ENCODE peak calls at places on chromosome 20, in eight cellular contexts. One of them, this sample, is unnamed.

GRCh38 chr20:21208999-21209398 is 83.1 kb downstream of the KIZ start:
- DNase-seq in lower lobe of right lung: no peak
- DNase-seq in epithelial cell of esophagus: no peak
- DNase-seq in GM06990: no peak
- DNase-seq in heart left ventricle: no peak
- DNase-seq in foreskin fibroblast: no peak
- DNase-seq in CD8-positive, alpha-beta T cell: no peak
- DNase-seq in SK-N-SH: peak
- DNase-seq in this sample: no peak

GRCh38 chr20:48919882-48920526 is 1.5 kb upstream of the ARFGEF2 start:
- DNase-seq in lower lobe of right lung: no peak
- DNase-seq in epithelial cell of esophagus: no peak
- DNase-seq in GM06990: no peak
- DNase-seq in heart left ventricle: no peak
- DNase-seq in foreskin fibroblast: no peak
- DNase-seq in CD8-positive, alpha-beta T cell: no peak
- DNase-seq in SK-N-SH: no peak
- DNase-seq in this sample: no peak

GRCh38 chr20:44738779-44739477 is 6.7 kb upstream of the KCNK15 start:
- DNase-seq in lower lobe of right lung: no peak
- DNase-seq in epithelial cell of esophagus: peak
- DNase-seq in GM06990: no peak
- DNase-seq in heart left ventricle: peak
- DNase-seq in foreskin fibroblast: peak
- DNase-seq in CD8-positive, alpha-beta T cell: no peak
- DNase-seq in SK-N-SH: peak
- DNase-seq in this sample: no peak

GRCh38 chr20:51122931-51123658 is 100.2 kb upstream of the KCNG1 start:
- DNase-seq in lower lobe of right lung: no peak
- DNase-seq in epithelial cell of esophagus: peak
- DNase-seq in GM06990: no peak
- DNase-seq in heart left ventricle: no peak
- DNase-seq in foreskin fibroblast: no peak
- DNase-seq in CD8-positive, alpha-beta T cell: no peak
- DNase-seq in SK-N-SH: no peak
- DNase-seq in this sample: no peak

GRCh38 chr20:8693709-8694108 is 375.2 kb upstream of the PLCB4 start:
- DNase-seq in lower lobe of right lung: no peak
- DNase-seq in epithelial cell of esophagus: peak
- DNase-seq in GM06990: no peak
- DNase-seq in heart left ventricle: no peak
- DNase-seq in foreskin fibroblast: peak
- DNase-seq in CD8-positive, alpha-beta T cell: no peak
- DNase-seq in SK-N-SH: no peak
- DNase-seq in this sample: peak

GRCh38 chr20:2237059-2237458 is 58.7 kb upstream of the TGM3 start:
- DNase-seq in lower lobe of right lung: no peak
- DNase-seq in epithelial cell of esophagus: peak
- DNase-seq in GM06990: no peak
- DNase-seq in heart left ventricle: peak
- DNase-seq in foreskin fibroblast: peak
- DNase-seq in CD8-positive, alpha-beta T cell: no peak
- DNase-seq in SK-N-SH: no peak
- DNase-seq in this sample: peak

GRCh38 chr20:19992996-19993908 is 23.9 kb upstream of the NAA20 start:
- DNase-seq in lower lobe of right lung: no peak
- DNase-seq in epithelial cell of esophagus: peak
- DNase-seq in GM06990: no peak
- DNase-seq in heart left ventricle: no peak
- DNase-seq in foreskin fibroblast: peak
- DNase-seq in CD8-positive, alpha-beta T cell: no peak
- DNase-seq in SK-N-SH: peak
- DNase-seq in this sample: peak

GRCh38 chr20:48674461-48674860 is 153.3 kb downstream of the PREX1 start:
- DNase-seq in lower lobe of right lung: no peak
- DNase-seq in epithelial cell of esophagus: no peak
- DNase-seq in GM06990: no peak
- DNase-seq in heart left ventricle: no peak
- DNase-seq in foreskin fibroblast: no peak
- DNase-seq in CD8-positive, alpha-beta T cell: no peak
- DNase-seq in SK-N-SH: no peak
- DNase-seq in this sample: no peak

GRCh38 chr20:50015993-50016770 is 33.4 kb downstream of the SNAI1 start:
- DNase-seq in lower lobe of right lung: no peak
- DNase-seq in epithelial cell of esophagus: no peak
- DNase-seq in GM06990: no peak
- DNase-seq in heart left ventricle: no peak
- DNase-seq in foreskin fibroblast: no peak
- DNase-seq in CD8-positive, alpha-beta T cell: no peak
- DNase-seq in SK-N-SH: peak
- DNase-seq in this sample: no peak

GRCh38 chr20:13839421-13840092 is 54.7 kb downstream of the NDUFAF5 start:
- DNase-seq in lower lobe of right lung: no peak
- DNase-seq in epithelial cell of esophagus: peak
- DNase-seq in GM06990: no peak
- DNase-seq in heart left ventricle: no peak
- DNase-seq in foreskin fibroblast: peak
- DNase-seq in CD8-positive, alpha-beta T cell: no peak
- DNase-seq in SK-N-SH: no peak
- DNase-seq in this sample: peak

GRCh38 chr20:33709905-33710541 is 10.1 kb downstream of the PXMP4 start:
- DNase-seq in lower lobe of right lung: no peak
- DNase-seq in epithelial cell of esophagus: no peak
- DNase-seq in GM06990: no peak
- DNase-seq in heart left ventricle: no peak
- DNase-seq in foreskin fibroblast: no peak
- DNase-seq in CD8-positive, alpha-beta T cell: no peak
- DNase-seq in SK-N-SH: no peak
- DNase-seq in this sample: no peak

GRCh38 chr20:43691928-43692524 is 25.1 kb downstream of the MYBL2 start:
- DNase-seq in lower lobe of right lung: no peak
- DNase-seq in epithelial cell of esophagus: peak
- DNase-seq in GM06990: no peak
- DNase-seq in heart left ventricle: no peak
- DNase-seq in foreskin fibroblast: no peak
- DNase-seq in CD8-positive, alpha-beta T cell: peak
- DNase-seq in SK-N-SH: peak
- DNase-seq in this sample: no peak
- TF ChIP-seq CTCF in lower lobe of right lung: peak
- TF ChIP-seq CTCF in epithelial cell of esophagus: peak
- TF ChIP-seq CTCF in GM06990: peak
- TF ChIP-seq CTCF in heart left ventricle: peak
- TF ChIP-seq CTCF in foreskin fibroblast: peak
- TF ChIP-seq CTCF in CD8-positive, alpha-beta T cell: peak
- TF ChIP-seq CTCF in SK-N-SH: peak
- TF ChIP-seq CTCF in this sample: peak

DNA sequence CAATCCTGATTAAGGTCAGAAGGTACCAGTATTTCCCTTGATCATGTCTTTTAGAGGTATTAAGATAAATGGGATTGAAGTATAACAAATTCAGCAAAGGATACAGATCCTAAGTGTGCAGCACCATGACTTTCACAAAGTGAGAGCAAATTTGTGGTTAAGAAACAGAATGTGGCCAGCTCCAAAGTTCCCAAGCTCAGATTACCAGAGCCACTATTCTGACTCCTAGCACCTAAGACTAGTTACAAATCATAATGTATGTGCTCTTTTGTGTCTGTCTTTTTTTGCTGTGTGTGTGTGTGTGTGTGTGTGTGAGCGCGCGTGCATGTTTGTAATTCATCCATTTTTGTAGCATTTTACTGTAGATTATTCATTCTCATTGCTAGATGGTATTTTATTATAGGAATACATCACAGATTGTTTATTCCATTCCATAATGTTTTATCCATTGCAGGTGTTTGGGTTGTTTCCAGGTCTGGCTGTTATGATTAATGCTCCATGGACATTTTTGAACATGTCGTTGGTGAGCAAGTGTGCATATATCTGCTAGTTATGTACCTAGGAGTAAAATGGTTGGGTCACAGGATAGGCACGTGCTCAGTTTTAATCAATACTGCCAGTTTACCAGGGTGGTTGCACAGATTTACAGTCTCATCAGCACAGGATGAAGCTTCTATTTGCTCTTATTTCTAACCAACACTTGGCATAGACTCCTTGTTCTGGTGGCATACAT is 314.0 kb upstream of the JAG1 start:
- DNase-seq in lower lobe of right lung: no peak
- DNase-seq in epithelial cell of esophagus: peak
- DNase-seq in GM06990: no peak
- DNase-seq in heart left ventricle: no peak
- DNase-seq in foreskin fibroblast: peak
- DNase-seq in CD8-positive, alpha-beta T cell: no peak
- DNase-seq in SK-N-SH: no peak
- DNase-seq in this sample: no peak
- H3K4me3 ChIP-seq in lower lobe of right lung: no peak
- H3K4me3 ChIP-seq in epithelial cell of esophagus: no peak
- H3K4me3 ChIP-seq in GM06990: no peak
- H3K4me3 ChIP-seq in heart left ventricle: no peak
- H3K4me3 ChIP-seq in foreskin fibroblast: no peak
- H3K4me3 ChIP-seq in CD8-positive, alpha-beta T cell: no peak
- H3K4me3 ChIP-seq in SK-N-SH: no peak
- H3K4me3 ChIP-seq in this sample: no peak

GRCh38 chr20:60228255-60228654 is 270.0 kb downstream of the CDH26 start:
- DNase-seq in lower lobe of right lung: no peak
- DNase-seq in epithelial cell of esophagus: peak
- DNase-seq in GM06990: no peak
- DNase-seq in heart left ventricle: no peak
- DNase-seq in foreskin fibroblast: no peak
- DNase-seq in CD8-positive, alpha-beta T cell: no peak
- DNase-seq in SK-N-SH: no peak
- DNase-seq in this sample: no peak

GRCh38 chr20:60221593-60221992 is 263.4 kb downstream of the CDH26 start:
- DNase-seq in lower lobe of right lung: no peak
- DNase-seq in epithelial cell of esophagus: no peak
- DNase-seq in GM06990: no peak
- DNase-seq in heart left ventricle: no peak
- DNase-seq in foreskin fibroblast: no peak
- DNase-seq in CD8-positive, alpha-beta T cell: no peak
- DNase-seq in SK-N-SH: no peak
- DNase-seq in this sample: no peak

GRCh38 chr20:60222497-60222896 is 264.3 kb downstream of the CDH26 start:
- DNase-seq in lower lobe of right lung: no peak
- DNase-seq in epithelial cell of esophagus: no peak
- DNase-seq in GM06990: no peak
- DNase-seq in heart left ventricle: no peak
- DNase-seq in foreskin fibroblast: no peak
- DNase-seq in CD8-positive, alpha-beta T cell: no peak
- DNase-seq in SK-N-SH: no peak
- DNase-seq in this sample: no peak

GRCh38 chr20:60223174-60223573 is 265.0 kb downstream of the CDH26 start:
- DNase-seq in lower lobe of right lung: no peak
- DNase-seq in epithelial cell of esophagus: no peak
- DNase-seq in GM06990: no peak
- DNase-seq in heart left ventricle: no peak
- DNase-seq in foreskin fibroblast: no peak
- DNase-seq in CD8-positive, alpha-beta T cell: no peak
- DNase-seq in SK-N-SH: no peak
- DNase-seq in this sample: no peak

GRCh38 chr20:60224914-60225313 is 266.7 kb downstream of the CDH26 start:
- DNase-seq in lower lobe of right lung: no peak
- DNase-seq in epithelial cell of esophagus: peak
- DNase-seq in GM06990: no peak
- DNase-seq in heart left ventricle: no peak
- DNase-seq in foreskin fibroblast: no peak
- DNase-seq in CD8-positive, alpha-beta T cell: no peak
- DNase-seq in SK-N-SH: peak
- DNase-seq in this sample: no peak
- TF ChIP-seq CTCF in lower lobe of right lung: no peak
- TF ChIP-seq CTCF in epithelial cell of esophagus: peak
- TF ChIP-seq CTCF in GM06990: peak
- TF ChIP-seq CTCF in heart left ventricle: no peak
- TF ChIP-seq CTCF in foreskin fibroblast: peak
- TF ChIP-seq CTCF in CD8-positive, alpha-beta T cell: no peak
- TF ChIP-seq CTCF in SK-N-SH: peak
- TF ChIP-seq CTCF in this sample: peak

GRCh38 chr20:41286240-41286851 is 31.2 kb downstream of the ZHX3 start:
- DNase-seq in lower lobe of right lung: no peak
- DNase-seq in epithelial cell of esophagus: no peak
- DNase-seq in GM06990: no peak
- DNase-seq in heart left ventricle: no peak
- DNase-seq in foreskin fibroblast: no peak
- DNase-seq in CD8-positive, alpha-beta T cell: no peak
- DNase-seq in SK-N-SH: no peak
- DNase-seq in this sample: no peak
- H3K4me3 ChIP-seq in lower lobe of right lung: no peak
- H3K4me3 ChIP-seq in epithelial cell of esophagus: no peak
- H3K4me3 ChIP-seq in GM06990: no peak
- H3K4me3 ChIP-seq in heart left ventricle: no peak
- H3K4me3 ChIP-seq in foreskin fibroblast: no peak
- H3K4me3 ChIP-seq in CD8-positive, alpha-beta T cell: no peak
- H3K4me3 ChIP-seq in SK-N-SH: no peak
- H3K4me3 ChIP-seq in this sample: no peak

GRCh38 chr20:3307695-3308094 is 68.7 kb upstream of the SLC4A11 start:
- DNase-seq in lower lobe of right lung: no peak
- DNase-seq in epithelial cell of esophagus: no peak
- DNase-seq in GM06990: no peak
- DNase-seq in heart left ventricle: no peak
- DNase-seq in foreskin fibroblast: no peak
- DNase-seq in CD8-positive, alpha-beta T cell: no peak
- DNase-seq in SK-N-SH: no peak
- DNase-seq in this sample: no peak
- TF ChIP-seq CTCF in lower lobe of right lung: no peak
- TF ChIP-seq CTCF in epithelial cell of esophagus: no peak
- TF ChIP-seq CTCF in GM06990: no peak
- TF ChIP-seq CTCF in heart left ventricle: no peak
- TF ChIP-seq CTCF in foreskin fibroblast: no peak
- TF ChIP-seq CTCF in CD8-positive, alpha-beta T cell: no peak
- TF ChIP-seq CTCF in SK-N-SH: no peak
- TF ChIP-seq CTCF in this sample: no peak

GRCh38 chr20:31841928-31842327 is 3.5 kb downstream of the FOXS1 start:
- DNase-seq in lower lobe of right lung: no peak
- DNase-seq in epithelial cell of esophagus: peak
- DNase-seq in GM06990: no peak
- DNase-seq in heart left ventricle: no peak
- DNase-seq in foreskin fibroblast: no peak
- DNase-seq in CD8-positive, alpha-beta T cell: no peak
- DNase-seq in SK-N-SH: no peak
- DNase-seq in this sample: peak
- H3K4me3 ChIP-seq in lower lobe of right lung: no peak
- H3K4me3 ChIP-seq in epithelial cell of esophagus: no peak
- H3K4me3 ChIP-seq in GM06990: no peak
- H3K4me3 ChIP-seq in heart left ventricle: peak
- H3K4me3 ChIP-seq in foreskin fibroblast: no peak
- H3K4me3 ChIP-seq in CD8-positive, alpha-beta T cell: no peak
- H3K4me3 ChIP-seq in SK-N-SH: no peak
- H3K4me3 ChIP-seq in this sample: no peak

DNA sequence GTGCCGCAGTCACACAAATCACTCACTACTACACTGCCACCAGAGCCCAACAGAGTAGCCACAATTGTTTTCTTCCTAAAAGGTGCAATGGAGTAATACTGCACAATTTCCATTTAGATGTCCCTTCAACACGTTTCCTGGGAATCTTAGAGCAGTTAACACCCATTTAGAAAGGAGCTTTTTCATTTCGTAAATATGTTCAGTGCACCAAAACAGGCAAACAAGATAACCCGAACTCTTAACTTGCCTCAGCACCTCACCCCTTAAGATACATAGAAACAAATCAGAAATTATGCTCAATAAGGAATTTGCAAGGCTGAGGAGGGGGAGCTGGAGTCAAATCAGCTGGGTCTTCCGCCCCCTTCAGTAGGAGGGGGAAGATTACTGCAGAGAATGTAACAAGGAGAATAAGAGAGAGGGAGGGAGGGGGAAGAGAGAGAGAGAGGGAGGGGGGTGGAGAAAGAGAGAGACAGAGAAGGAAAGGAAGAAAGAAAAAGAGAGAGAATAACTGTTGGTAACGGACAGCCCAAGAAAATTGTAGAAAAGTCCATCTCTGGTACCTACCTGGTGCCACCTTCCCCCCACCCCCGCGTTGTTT is 155.4 kb downstream of the BCAS1 start:
- DNase-seq in lower lobe of right lung: no peak
- DNase-seq in epithelial cell of esophagus: no peak
- DNase-seq in GM06990: no peak
- DNase-seq in heart left ventricle: no peak
- DNase-seq in foreskin fibroblast: no peak
- DNase-seq in CD8-positive, alpha-beta T cell: no peak
- DNase-seq in SK-N-SH: peak
- DNase-seq in this sample: no peak
- TF ChIP-seq CTCF in lower lobe of right lung: no peak
- TF ChIP-seq CTCF in epithelial cell of esophagus: no peak
- TF ChIP-seq CTCF in GM06990: no peak
- TF ChIP-seq CTCF in heart left ventricle: no peak
- TF ChIP-seq CTCF in foreskin fibroblast: no peak
- TF ChIP-seq CTCF in CD8-positive, alpha-beta T cell: no peak
- TF ChIP-seq CTCF in SK-N-SH: no peak
- TF ChIP-seq CTCF in this sample: peak

This sample was measured in kidney epithelial cell.